ENCODE peak calls at places on chromosomes 2 and 18, in six cellular contexts. One of them, this sample, is unnamed.

GRCh38 chr18:60826346-60826745 is 453.8 kb upstream of the MC4R start:
- DNase-seq in GM10248: no peak
- DNase-seq in fibroblast of villous mesenchyme: no peak
- DNase-seq in kidney epithelial cell: no peak
- DNase-seq in fibroblast of mammary gland: no peak
- DNase-seq in AG10803: no peak
- DNase-seq in this sample: no peak

GRCh38 chr2:28751956-28752607 is 452 bp downstream of the PPP1CB start:
- DNase-seq in GM10248: peak
- DNase-seq in fibroblast of villous mesenchyme: no peak
- DNase-seq in kidney epithelial cell: no peak
- DNase-seq in fibroblast of mammary gland: no peak
- DNase-seq in AG10803: no peak
- DNase-seq in this sample: no peak

GRCh38 chr18:76351961-76352581 is 143.0 kb downstream of the ZNF516 start:
- DNase-seq in GM10248: no peak
- DNase-seq in fibroblast of villous mesenchyme: peak
- DNase-seq in kidney epithelial cell: peak
- DNase-seq in fibroblast of mammary gland: peak
- DNase-seq in AG10803: peak
- DNase-seq in this sample: no peak

GRCh38 chr2:165453672-165454071 is 15.8 kb upstream of the CSRNP3 start:
- DNase-seq in GM10248: no peak
- DNase-seq in fibroblast of villous mesenchyme: no peak
- DNase-seq in kidney epithelial cell: no peak
- DNase-seq in fibroblast of mammary gland: no peak
- DNase-seq in AG10803: no peak
- DNase-seq in this sample: no peak

GRCh38 chr2:241948299-241948897 is 78.9 kb downstream of the RTP5 start:
- DNase-seq in GM10248: no peak
- DNase-seq in fibroblast of villous mesenchyme: no peak
- DNase-seq in kidney epithelial cell: no peak
- DNase-seq in fibroblast of mammary gland: no peak
- DNase-seq in AG10803: no peak
- DNase-seq in this sample: no peak

GRCh38 chr2:11079131-11079824 is 76.0 kb upstream of the SLC66A3 start:
- DNase-seq in GM10248: no peak
- DNase-seq in fibroblast of villous mesenchyme: no peak
- DNase-seq in kidney epithelial cell: no peak
- DNase-seq in fibroblast of mammary gland: no peak
- DNase-seq in AG10803: no peak
- DNase-seq in this sample: no peak

GRCh38 chr18:67710639-67711038 is 194.1 kb upstream of the DSEL start:
- DNase-seq in GM10248: no peak
- DNase-seq in fibroblast of villous mesenchyme: peak
- DNase-seq in kidney epithelial cell: no peak
- DNase-seq in fibroblast of mammary gland: peak
- DNase-seq in AG10803: no peak
- DNase-seq in this sample: no peak

GRCh38 chr2:30272761-30273573 is 41.6 kb downstream of the LBH start:
- DNase-seq in GM10248: no peak
- DNase-seq in fibroblast of villous mesenchyme: peak
- DNase-seq in kidney epithelial cell: no peak
- DNase-seq in fibroblast of mammary gland: peak
- DNase-seq in AG10803: peak
- DNase-seq in this sample: no peak

GRCh38 chr2:42195559-42195958 is 26.4 kb downstream of the EML4 start:
- DNase-seq in GM10248: no peak
- DNase-seq in fibroblast of villous mesenchyme: peak
- DNase-seq in kidney epithelial cell: peak
- DNase-seq in fibroblast of mammary gland: peak
- DNase-seq in AG10803: peak
- DNase-seq in this sample: no peak

GRCh38 chr2:20542761-20543578 is 96.1 kb downstream of the RHOB start:
- DNase-seq in GM10248: no peak
- DNase-seq in fibroblast of villous mesenchyme: peak
- DNase-seq in kidney epithelial cell: no peak
- DNase-seq in fibroblast of mammary gland: peak
- DNase-seq in AG10803: peak
- DNase-seq in this sample: no peak

DNA sequence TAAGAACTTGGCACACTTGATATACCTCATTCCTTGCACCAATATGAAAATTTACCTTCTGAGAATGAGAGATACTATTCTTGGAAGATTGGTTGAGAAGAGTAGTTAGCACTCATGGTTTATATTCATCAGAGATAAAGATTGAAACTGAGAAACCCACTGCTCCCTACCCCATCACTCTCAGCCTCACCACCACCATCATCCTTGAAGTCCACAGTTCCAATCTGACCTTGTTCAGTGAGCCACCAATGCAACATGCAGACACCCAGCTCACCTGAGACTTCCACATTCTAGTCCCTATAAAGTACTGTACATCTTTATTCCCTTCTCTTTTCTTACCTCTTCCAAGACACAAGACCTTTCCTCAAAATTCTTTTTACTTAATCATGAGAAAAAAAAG is 869.0 kb downstream of the TRIB2 start:
- DNase-seq in GM10248: no peak
- DNase-seq in fibroblast of villous mesenchyme: no peak
- DNase-seq in kidney epithelial cell: no peak
- DNase-seq in fibroblast of mammary gland: no peak
- DNase-seq in AG10803: no peak
- DNase-seq in this sample: no peak
- TF ChIP-seq CTCF in GM10248: no peak
- TF ChIP-seq CTCF in fibroblast of villous mesenchyme: no peak
- TF ChIP-seq CTCF in kidney epithelial cell: no peak
- TF ChIP-seq CTCF in fibroblast of mammary gland: no peak
- TF ChIP-seq CTCF in AG10803: no peak
- TF ChIP-seq CTCF in this sample: no peak

DNA sequence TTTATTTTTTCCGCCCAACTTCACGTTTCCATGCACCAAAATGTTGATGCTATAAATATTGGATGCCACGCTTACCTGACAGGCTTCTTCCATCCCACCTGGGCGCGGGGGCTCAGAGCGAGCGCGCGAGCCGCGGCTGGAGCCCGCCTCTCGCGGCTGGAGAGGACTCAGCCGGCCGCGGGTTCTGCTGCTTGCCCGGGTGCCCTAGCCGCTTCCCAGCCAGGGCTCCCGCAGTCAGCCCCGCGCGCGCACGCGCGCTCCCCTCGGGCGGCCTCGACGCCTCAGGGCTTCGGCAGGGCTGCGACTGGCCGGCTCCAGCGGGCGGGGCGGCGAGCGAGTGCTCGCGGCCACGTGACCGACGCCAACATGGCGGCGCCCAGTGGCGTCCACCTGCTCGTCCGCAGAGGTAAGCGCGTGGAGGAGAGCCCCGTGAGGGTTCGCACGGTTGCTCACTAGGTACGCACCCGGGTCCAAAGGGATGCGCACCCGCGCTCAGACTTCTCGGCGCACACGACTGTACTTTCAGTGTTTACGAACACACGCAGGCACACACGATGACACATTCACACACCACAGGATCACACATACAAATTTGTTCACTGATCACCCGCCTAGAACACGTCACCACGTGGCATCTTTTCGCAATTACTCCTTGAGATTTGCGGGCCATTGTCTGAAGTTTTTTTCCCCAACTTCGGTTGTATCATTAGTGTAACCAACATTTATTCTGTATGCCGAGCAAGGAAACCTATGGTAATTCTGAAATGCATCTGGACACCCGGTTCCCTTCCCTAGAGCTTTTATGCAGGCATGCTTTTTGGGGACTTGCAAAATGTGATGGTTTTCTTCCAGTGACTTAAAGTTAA is at the start of gene METAP1D:
- DNase-seq in GM10248: peak
- DNase-seq in fibroblast of villous mesenchyme: peak
- DNase-seq in kidney epithelial cell: peak
- DNase-seq in fibroblast of mammary gland: peak
- DNase-seq in AG10803: peak
- DNase-seq in this sample: peak
- TF ChIP-seq CTCF in GM10248: no peak
- TF ChIP-seq CTCF in fibroblast of villous mesenchyme: no peak
- TF ChIP-seq CTCF in kidney epithelial cell: no peak
- TF ChIP-seq CTCF in fibroblast of mammary gland: no peak
- TF ChIP-seq CTCF in AG10803: no peak
- TF ChIP-seq CTCF in this sample: no peak

GRCh38 chr18:13216732-13217465 is 1.7 kb upstream of the LDLRAD4 start:
- DNase-seq in GM10248: peak
- DNase-seq in fibroblast of villous mesenchyme: no peak
- DNase-seq in kidney epithelial cell: no peak
- DNase-seq in fibroblast of mammary gland: no peak
- DNase-seq in AG10803: no peak
- DNase-seq in this sample: no peak
- TF ChIP-seq CTCF in GM10248: peak
- TF ChIP-seq CTCF in fibroblast of villous mesenchyme: peak
- TF ChIP-seq CTCF in kidney epithelial cell: no peak
- TF ChIP-seq CTCF in fibroblast of mammary gland: no peak
- TF ChIP-seq CTCF in AG10803: no peak
- TF ChIP-seq CTCF in this sample: peak

GRCh38 chr2:159742846-159743245 is 30.5 kb downstream of the MARCHF7 start:
- DNase-seq in GM10248: no peak
- DNase-seq in fibroblast of villous mesenchyme: no peak
- DNase-seq in kidney epithelial cell: no peak
- DNase-seq in fibroblast of mammary gland: no peak
- DNase-seq in AG10803: no peak
- DNase-seq in this sample: no peak
- TF ChIP-seq CTCF in GM10248: no peak
- TF ChIP-seq CTCF in fibroblast of villous mesenchyme: no peak
- TF ChIP-seq CTCF in kidney epithelial cell: no peak
- TF ChIP-seq CTCF in fibroblast of mammary gland: no peak
- TF ChIP-seq CTCF in AG10803: no peak
- TF ChIP-seq CTCF in this sample: no peak

DNA sequence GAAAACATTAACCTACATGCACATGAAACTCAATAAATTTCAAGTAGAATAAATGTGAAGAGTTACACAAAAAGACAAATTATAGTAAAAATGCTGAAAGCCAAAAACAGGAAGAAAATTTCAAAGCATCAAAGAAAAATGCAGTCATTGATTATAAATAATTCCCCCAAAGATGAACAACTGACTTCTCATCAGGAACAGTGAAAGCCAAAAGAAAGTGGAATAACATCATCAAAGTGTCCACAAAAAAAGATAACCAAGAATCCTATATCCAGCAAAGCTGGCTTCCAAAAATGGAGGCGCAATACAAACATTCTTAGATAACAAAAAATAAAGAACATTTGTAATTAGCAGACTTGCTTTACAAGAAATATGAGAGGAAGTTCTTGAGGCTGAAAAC is 161.6 kb downstream of the CMPK2 start:
- DNase-seq in GM10248: no peak
- DNase-seq in fibroblast of villous mesenchyme: no peak
- DNase-seq in kidney epithelial cell: no peak
- DNase-seq in fibroblast of mammary gland: no peak
- DNase-seq in AG10803: no peak
- DNase-seq in this sample: no peak
- TF ChIP-seq CTCF in GM10248: no peak
- TF ChIP-seq CTCF in fibroblast of villous mesenchyme: no peak
- TF ChIP-seq CTCF in kidney epithelial cell: no peak
- TF ChIP-seq CTCF in fibroblast of mammary gland: no peak
- TF ChIP-seq CTCF in AG10803: no peak
- TF ChIP-seq CTCF in this sample: no peak

GRCh38 chr2:237774811-237775553 is 23.6 kb upstream of the RBM44 start:
- DNase-seq in GM10248: peak
- DNase-seq in fibroblast of villous mesenchyme: peak
- DNase-seq in kidney epithelial cell: peak
- DNase-seq in fibroblast of mammary gland: peak
- DNase-seq in AG10803: peak
- DNase-seq in this sample: no peak

GRCh38 chr2:237773826-237774225 is 24.8 kb upstream of the RBM44 start:
- DNase-seq in GM10248: no peak
- DNase-seq in fibroblast of villous mesenchyme: no peak
- DNase-seq in kidney epithelial cell: no peak
- DNase-seq in fibroblast of mammary gland: no peak
- DNase-seq in AG10803: no peak
- DNase-seq in this sample: no peak

GRCh38 chr2:237779521-237779920 is 19.1 kb upstream of the RBM44 start:
- DNase-seq in GM10248: no peak
- DNase-seq in fibroblast of villous mesenchyme: no peak
- DNase-seq in kidney epithelial cell: no peak
- DNase-seq in fibroblast of mammary gland: no peak
- DNase-seq in AG10803: no peak
- DNase-seq in this sample: no peak
- TF ChIP-seq CTCF in GM10248: no peak
- TF ChIP-seq CTCF in fibroblast of villous mesenchyme: no peak
- TF ChIP-seq CTCF in kidney epithelial cell: no peak
- TF ChIP-seq CTCF in fibroblast of mammary gland: no peak
- TF ChIP-seq CTCF in AG10803: no peak
- TF ChIP-seq CTCF in this sample: no peak

DNA sequence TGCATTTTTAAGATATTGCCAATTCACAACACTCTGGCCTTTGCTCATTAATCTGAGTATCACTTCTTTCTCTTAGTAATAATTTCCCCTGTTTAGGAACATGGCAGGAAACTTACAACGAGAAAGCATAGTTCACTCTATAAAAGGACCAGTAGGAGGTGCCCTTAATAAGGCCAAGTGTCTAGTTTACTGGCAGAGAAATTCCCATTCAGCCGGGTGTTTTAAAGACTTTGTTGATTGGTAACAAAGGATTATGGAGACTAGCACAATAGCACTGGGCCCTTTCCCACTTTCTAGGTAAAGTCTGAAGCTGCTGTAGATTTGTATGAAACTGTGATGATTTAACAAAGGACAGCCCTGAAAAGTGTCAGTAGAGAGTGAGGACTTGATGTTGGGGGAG is 3.1 kb downstream of the DCC start:
- DNase-seq in GM10248: no peak
- DNase-seq in fibroblast of villous mesenchyme: no peak
- DNase-seq in kidney epithelial cell: no peak
- DNase-seq in fibroblast of mammary gland: no peak
- DNase-seq in AG10803: no peak
- DNase-seq in this sample: no peak
- TF ChIP-seq CTCF in GM10248: peak
- TF ChIP-seq CTCF in fibroblast of villous mesenchyme: no peak
- TF ChIP-seq CTCF in kidney epithelial cell: peak
- TF ChIP-seq CTCF in fibroblast of mammary gland: no peak
- TF ChIP-seq CTCF in AG10803: peak
- TF ChIP-seq CTCF in this sample: no peak